ENCODE peak calls at places on chromosomes 6 and 20, in eight cellular contexts. C, P, T, S, A, X, I and L are unnamed samples.

GRCh38 chr6:73418081-73418741 is 23.6 kb downstream of the DDX43 start:
- DNase-seq in C (no peak), P (no peak), T (no peak), S (no peak), A (no peak), X (no peak), I (peak), L (no peak)

GRCh38 chr6:79421001-79421411 is 116.2 kb downstream of the LCA5 start:
- DNase-seq in C (no peak), P (no peak), T (no peak), S (no peak), A (no peak), X (no peak), I (peak), L (no peak)

GRCh38 chr6:147099974-147100373 is 104.2 kb upstream of the STXBP5 start:
- DNase-seq in C (no peak), P (no peak), T (no peak), S (no peak), A (no peak), X (no peak), I (peak), L (no peak)

GRCh38 chr20:41175201-41175651 is 37.9 kb downstream of the PLCG1 start:
- DNase-seq in C (peak), P (no peak), T (no peak), S (no peak), A (no peak), X (no peak), I (no peak), L (no peak)

GRCh38 chr6:122297010-122297409 is 102.4 kb upstream of the HSF2 start:
- DNase-seq in C (no peak), P (no peak), T (no peak), S (no peak), A (no peak), X (no peak), I (no peak), L (no peak)

GRCh38 chr20:1509237-1509636 is 18.0 kb upstream of the SIRPB2 start:
- DNase-seq in C (no peak), P (no peak), T (no peak), S (peak), A (no peak), X (peak), I (peak), L (no peak)

GRCh38 chr20:44738779-44739477 is 6.7 kb upstream of the KCNK15 start:
- DNase-seq in C (peak), P (peak), T (peak), S (peak), A (peak), X (peak), I (peak), L (no peak)

GRCh38 chr6:40529040-40529439 is 58.1 kb downstream of the LRFN2 start:
- DNase-seq in C (no peak), P (no peak), T (no peak), S (no peak), A (no peak), X (no peak), I (no peak), L (no peak)

GRCh38 chr20:63911171-63911570 is 16.2 kb downstream of the DNAJC5 start:
- DNase-seq in C (peak), P (peak), T (peak), S (peak), A (no peak), X (no peak), I (peak), L (no peak)

GRCh38 chr20:39851459-39851858 is 837.6 kb downstream of the MAFB start:
- DNase-seq in C (no peak), P (no peak), T (no peak), S (no peak), A (no peak), X (no peak), I (peak), L (no peak)

GRCh38 chr6:39048481-39049399 is at the start of gene GLP1R:
- DNase-seq in C (no peak), P (no peak), T (peak), S (no peak), A (no peak), X (peak), I (no peak), L (no peak)

GRCh38 chr6:100488231-100488630 is 23.5 kb upstream of the SIM1 start:
- DNase-seq in C (no peak), P (no peak), T (no peak), S (no peak), A (no peak), X (peak), I (no peak), L (no peak)

GRCh38 chr6:16130932-16131387 is 2.1 kb downstream of the MYLIP start:
- DNase-seq in C (peak), P (peak), T (peak), S (no peak), A (peak), X (peak), I (peak), L (no peak)

GRCh38 chr6:137160763-137161162 is 12.7 kb downstream of the IL22RA2 start:
- DNase-seq in C (no peak), P (no peak), T (no peak), S (no peak), A (no peak), X (no peak), I (peak), L (no peak)

GRCh38 chr20:33653218-33653899 is 8.8 kb upstream of the C20orf144 start:
- DNase-seq in C (peak), P (peak), T (peak), S (peak), A (peak), X (peak), I (peak), L (peak)

GRCh38 chr6:16676978-16677377 is 84.3 kb downstream of the ATXN1 start:
- DNase-seq in C (no peak), P (no peak), T (peak), S (peak), A (no peak), X (no peak), I (peak), L (no peak)

GRCh38 chr6:84508981-84509380 is 255.4 kb downstream of the TBX18 start:
- DNase-seq in C (no peak), P (no peak), T (no peak), S (no peak), A (no peak), X (no peak), I (no peak), L (no peak)

GRCh38 chr20:58480455-58481356 is 34.5 kb downstream of the APCDD1L start:
- DNase-seq in C (no peak), P (no peak), T (no peak), S (no peak), A (peak), X (no peak), I (no peak), L (no peak)

GRCh38 chr6:107491059-107491609 is 1.2 kb downstream of the SOBP start:
- DNase-seq in C (peak), P (peak), T (peak), S (no peak), A (peak), X (peak), I (peak), L (peak)

GRCh38 chr6:9494864-9495263 is 920.0 kb downstream of the TFAP2A start:
- DNase-seq in C (no peak), P (no peak), T (no peak), S (no peak), A (no peak), X (no peak), I (peak), L (no peak)

GRCh38 chr6:32684246-32684645 is 17.8 kb upstream of the HLA-DQB1 start:
- DNase-seq in C (no peak), P (no peak), T (no peak), S (no peak), A (no peak), X (no peak), I (no peak), L (no peak)

GRCh38 chr20:61902213-61902869 is 163.3 kb downstream of the TAF4 start:
- DNase-seq in C (no peak), P (peak), T (no peak), S (no peak), A (no peak), X (no peak), I (no peak), L (no peak)

GRCh38 chr20:43420192-43420591 is 37.5 kb upstream of the SRSF6 start:
- DNase-seq in C (no peak), P (no peak), T (no peak), S (no peak), A (no peak), X (no peak), I (no peak), L (no peak)

GRCh38 chr6:21331221-21331620 is 262.3 kb upstream of the SOX4 start:
- DNase-seq in C (no peak), P (no peak), T (peak), S (no peak), A (peak), X (no peak), I (no peak), L (peak)

GRCh38 chr20:31764641-31765305 is 25.7 kb downstream of the TPX2 start:
- DNase-seq in C (no peak), P (no peak), T (no peak), S (no peak), A (no peak), X (no peak), I (peak), L (no peak)

GRCh38 chr6:20833881-20834515 is 299.7 kb downstream of the CDKAL1 start:
- DNase-seq in C (no peak), P (no peak), T (no peak), S (no peak), A (no peak), X (no peak), I (no peak), L (no peak)

GRCh38 chr6:18022398-18023231 is 35.2 kb upstream of the KIF13A start:
- DNase-seq in C (no peak), P (no peak), T (no peak), S (no peak), A (no peak), X (no peak), I (peak), L (no peak)

GRCh38 chr20:9311132-9311531 is 203.3 kb upstream of the LAMP5 start:
- DNase-seq in C (no peak), P (no peak), T (no peak), S (no peak), A (no peak), X (no peak), I (peak), L (no peak)

GRCh38 chr6:140661691-140662090 is 1287.2 kb upstream of the CITED2 start:
- DNase-seq in C (no peak), P (no peak), T (no peak), S (no peak), A (no peak), X (no peak), I (peak), L (no peak)

GRCh38 chr20:34045294-34045693 is 51.6 kb downstream of the RALY start:
- DNase-seq in C (peak), P (no peak), T (peak), S (no peak), A (peak), X (no peak), I (peak), L (peak)

GRCh38 chr6:21887301-21888185 is 294.0 kb downstream of the SOX4 start:
- DNase-seq in C (no peak), P (no peak), T (no peak), S (no peak), A (no peak), X (no peak), I (peak), L (no peak)

GRCh38 chr20:2140561-2140960 is 38.9 kb downstream of the STK35 start:
- DNase-seq in C (peak), P (peak), T (peak), S (no peak), A (peak), X (no peak), I (peak), L (peak)

GRCh38 chr6:169097336-169098052 is 156.2 kb downstream of the THBS2 start:
- DNase-seq in C (no peak), P (no peak), T (no peak), S (no peak), A (no peak), X (no peak), I (peak), L (no peak)

GRCh38 chr20:32518593-32519366 is 66.4 kb downstream of the NOL4L start:
- DNase-seq in C (no peak), P (no peak), T (no peak), S (no peak), A (no peak), X (no peak), I (no peak), L (no peak)

GRCh38 chr20:7790189-7790588 is 150.1 kb downstream of the HAO1 start:
- DNase-seq in C (no peak), P (no peak), T (no peak), S (no peak), A (no peak), X (no peak), I (no peak), L (no peak)

GRCh38 chr20:40233401-40233800 is 455.6 kb downstream of the MAFB start:
- DNase-seq in C (no peak), P (no peak), T (no peak), S (no peak), A (no peak), X (peak), I (no peak), L (no peak)

GRCh38 chr6:11828185-11828897 is 49.7 kb upstream of the ADTRP start:
- DNase-seq in C (no peak), P (no peak), T (no peak), S (no peak), A (no peak), X (peak), I (peak), L (no peak)

GRCh38 chr6:6037179-6037578 is 30.5 kb upstream of the NRN1 start:
- DNase-seq in C (no peak), P (no peak), T (no peak), S (no peak), A (no peak), X (no peak), I (no peak), L (no peak)

GRCh38 chr20:18984238-18985200 is 170.9 kb downstream of the SCP2D1 start:
- DNase-seq in C (no peak), P (no peak), T (peak), S (no peak), A (no peak), X (peak), I (no peak), L (no peak)

GRCh38 chr20:46408281-46408731 is 1.9 kb upstream of the ELMO2 start:
- DNase-seq in C (no peak), P (no peak), T (no peak), S (no peak), A (no peak), X (no peak), I (no peak), L (no peak)

GRCh38 chr20:46407671-46407996 is 1.2 kb upstream of the ELMO2 start:
- DNase-seq in C (no peak), P (no peak), T (peak), S (no peak), A (no peak), X (no peak), I (no peak), L (no peak)

GRCh38 chr20:46402236-46402886 is 4.1 kb downstream of the ELMO2 start:
- DNase-seq in C (no peak), P (no peak), T (peak), S (no peak), A (no peak), X (no peak), I (peak), L (no peak)

GRCh38 chr20:46406986-46407670 is 713 bp upstream of the ELMO2 start:
- DNase-seq in C (peak), P (peak), T (peak), S (peak), A (peak), X (peak), I (peak), L (peak)

GRCh38 chr20:46406200-46406985 is at the start of gene ELMO2:
- DNase-seq in C (peak), P (peak), T (peak), S (peak), A (peak), X (peak), I (peak), L (peak)
- TF ChIP-seq POLR2A in C (no peak), P (peak), T (no peak), S (no peak), A (peak), X (no peak), I (no peak), L (peak)

DNA sequence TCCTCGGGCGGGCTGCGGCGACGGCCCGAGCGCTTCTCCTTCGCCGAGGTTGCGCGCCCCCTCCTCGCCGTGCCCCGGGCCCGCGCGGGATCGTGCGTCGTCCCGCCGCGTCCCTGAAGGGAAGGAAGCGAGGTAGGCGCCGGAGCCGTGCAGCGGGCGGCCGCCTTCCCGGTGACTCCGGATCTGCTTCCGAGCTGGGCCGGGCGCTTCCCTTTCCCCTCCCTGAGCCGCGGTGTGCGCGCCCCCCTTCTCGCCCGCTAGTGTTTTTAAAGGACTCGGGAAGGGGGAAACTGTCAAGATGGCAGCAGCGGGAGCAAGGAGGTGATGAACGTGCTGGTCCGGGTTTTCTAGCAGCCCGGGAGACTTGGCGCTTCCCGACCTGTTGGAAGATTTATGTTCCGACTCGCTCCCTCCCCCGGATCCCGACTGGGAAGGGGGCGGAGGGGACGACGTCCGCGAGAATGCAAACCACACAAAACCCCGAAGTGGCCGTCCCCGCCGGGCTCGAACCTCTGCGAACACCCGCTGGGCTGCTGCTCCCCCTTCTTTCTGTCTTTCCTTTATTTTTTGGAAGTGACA is 744 bp upstream of the FOXO3 start:
- DNase-seq in C (peak), P (peak), T (peak), S (no peak), A (peak), X (peak), I (peak), L (peak)
- TF ChIP-seq POLR2A in C (no peak), P (peak), T (no peak), S (no peak), A (no peak), X (no peak), I (no peak), L (no peak)

DNA sequence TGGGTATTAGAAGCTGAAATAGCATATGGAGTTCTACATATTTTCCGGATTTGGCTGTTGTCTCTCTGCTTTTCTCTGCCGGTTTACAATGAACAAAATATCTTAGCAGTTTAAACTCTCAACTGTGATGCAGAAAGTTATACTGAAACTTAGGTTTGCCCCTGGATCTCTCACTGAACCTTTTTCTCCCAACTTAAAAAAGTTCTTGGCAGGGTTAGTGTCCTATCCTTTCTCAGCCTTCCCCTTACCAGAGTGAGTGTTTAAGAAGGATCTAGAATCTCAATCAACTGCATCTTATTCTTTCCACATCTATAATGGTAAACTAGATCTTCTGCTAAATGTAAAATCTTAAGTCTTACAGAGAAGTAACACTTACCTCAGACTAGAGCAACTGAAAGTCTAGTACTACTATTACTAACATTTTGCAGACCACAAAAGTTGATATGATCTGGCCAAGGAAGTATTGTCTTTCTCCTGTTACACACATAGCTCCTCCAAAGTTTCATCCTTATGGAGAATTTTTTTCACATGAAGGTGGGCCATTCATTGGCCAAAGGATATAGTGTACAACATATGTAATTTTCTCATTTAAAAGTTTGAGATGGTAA is 392.3 kb upstream of the RUNX2 start:
- DNase-seq in C (no peak), P (no peak), T (no peak), S (no peak), A (no peak), X (no peak), I (peak), L (no peak)
- TF ChIP-seq POLR2A in C (no peak), P (no peak), T (no peak), S (no peak), A (no peak), X (no peak), I (no peak), L (no peak)

GRCh38 chr6:42787018-42787611 is 5.3 kb downstream of the BICRAL start:
- DNase-seq in C (no peak), P (no peak), T (no peak), S (no peak), A (no peak), X (no peak), I (no peak), L (no peak)

GRCh38 chr6:42788671-42789070 is 6.8 kb downstream of the BICRAL start:
- DNase-seq in C (no peak), P (no peak), T (no peak), S (no peak), A (no peak), X (no peak), I (no peak), L (peak)

GRCh38 chr6:42791706-42792320 is 10.0 kb downstream of the BICRAL start:
- DNase-seq in C (no peak), P (no peak), T (no peak), S (no peak), A (no peak), X (no peak), I (peak), L (no peak)

GRCh38 chr6:42786525-42786985 is 4.7 kb downstream of the BICRAL start:
- DNase-seq in C (no peak), P (no peak), T (no peak), S (no peak), A (no peak), X (no peak), I (no peak), L (no peak)

GRCh38 chr6:42790549-42791181 is 8.8 kb downstream of the BICRAL start:
- DNase-seq in C (no peak), P (no peak), T (no peak), S (no peak), A (no peak), X (no peak), I (no peak), L (no peak)
- TF ChIP-seq POLR2A in C (no peak), P (no peak), T (no peak), S (no peak), A (no peak), X (no peak), I (no peak), L (no peak)